ENCODE peak calls at places on chromosomes 11 and 22, in six cellular contexts. F, P, M, D, B and L are unnamed samples.
A peak's percentile ranks its signal among the peaks of the same experiment; 100 is the strongest.

GRCh38 chr11:89125298-89125697 is 52.4 kb upstream of the TYR start:
- DNase-seq in D (no peak), P (no peak), M (no peak), B (no peak), F (no peak), L (peak; percentile 25)

GRCh38 chr11:130071211-130071712 is 1.6 kb downstream of the APLP2 start:
- DNase-seq in P (no peak), M (no peak), B (no peak), F (no peak), D (peak; percentile 13), L (no peak)

GRCh38 chr11:13668957-13669521 is 571 bp downstream of the FAR1 start:
- DNase-seq in F (no peak), D (no peak), M (no peak), P (peak; percentile 76), B (no peak), L (no peak)

GRCh38 chr11:71138737-71139425 is 113.5 kb downstream of the SHANK2 start:
- DNase-seq in B (no peak), F (no peak), D (no peak), M (no peak), P (no peak), L (no peak)

GRCh38 chr11:109305009-109305408 is 117.0 kb upstream of the C11orf87 start:
- DNase-seq in D (no peak), B (no peak), P (no peak), M (no peak), F (no peak), L (no peak)

GRCh38 chr11:118318112-118319030 is 13.8 kb downstream of the CD3E start:
- DNase-seq in F (no peak), B (no peak), D (no peak), M (no peak), P (no peak), L (no peak)

GRCh38 chr22:50465531-50465930 is 9.3 kb downstream of the SBF1 start:
- DNase-seq in B (no peak), M (no peak), F (no peak), D (no peak), P (no peak), L (no peak)

GRCh38 chr11:115290479-115291390 is 213.5 kb downstream of the CADM1 start:
- DNase-seq in F (no peak), P (no peak), D (no peak), B (no peak), M (no peak), L (no peak)

GRCh38 chr11:63609971-63610580 is 4.2 kb downstream of the PLAAT3 start:
- DNase-seq in B (no peak), M (no peak), D (no peak), P (no peak), F (no peak), L (no peak)

GRCh38 chr11:44593194-44593593 is 27.7 kb downstream of the CD82 start:
- DNase-seq in D (no peak), M (no peak), F (no peak), P (no peak), B (no peak), L (no peak)

GRCh38 chr11:82718307-82718706 is 15.4 kb downstream of the FAM181B start:
- DNase-seq in D (peak; percentile 7), M (peak; percentile 19), P (peak; percentile 37), F (no peak), B (no peak), L (peak; percentile 34)
- TF ChIP-seq ATF3 in D (no peak), M (no peak), P (no peak), F (no peak), B (no peak), L (no peak)

GRCh38 chr11:79431535-79431934 is 9.3 kb downstream of the TENM4 start:
- DNase-seq in D (no peak), F (no peak), P (no peak), M (no peak), B (no peak), L (no peak)
- TF ChIP-seq ATF3 in D (no peak), F (no peak), P (no peak), M (no peak), B (no peak), L (no peak)

DNA sequence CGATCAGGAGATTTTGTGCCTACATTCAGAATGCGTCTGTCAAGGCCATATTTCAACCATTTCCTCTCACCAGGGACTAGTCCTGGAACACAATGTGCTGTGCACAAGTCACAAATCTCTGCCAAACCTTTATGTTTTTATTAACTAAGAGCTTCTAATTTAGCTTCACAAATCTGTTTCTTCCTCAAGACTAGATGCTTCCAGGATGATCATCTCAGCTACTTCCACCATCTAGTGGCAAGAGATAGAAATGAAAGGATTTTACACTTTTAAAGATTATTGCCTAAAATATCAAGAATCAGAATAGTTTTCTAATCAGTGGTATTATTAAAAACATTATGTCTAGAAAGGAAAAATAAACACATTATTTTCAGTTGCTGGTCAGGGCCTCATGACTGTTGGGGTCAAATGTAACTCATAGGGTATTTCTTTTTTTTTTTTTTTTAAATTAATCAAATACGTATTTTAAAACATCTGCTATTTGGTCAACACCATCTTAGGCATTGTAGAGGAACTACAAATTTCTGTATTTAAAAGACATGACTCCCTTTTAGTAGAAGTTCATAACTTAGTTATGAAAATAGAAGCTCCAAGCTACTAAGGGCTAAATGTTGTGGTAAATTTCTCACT is 1102.6 kb downstream of the DLG2 start:
- DNase-seq in D (no peak), P (no peak), F (no peak), B (no peak), M (no peak), L (no peak)
- TF ChIP-seq ATF3 in D (no peak), P (no peak), F (no peak), B (no peak), M (no peak), L (no peak)

GRCh38 chr11:18361154-18361553 is 33.2 kb upstream of the LDHA start:
- DNase-seq in F (no peak), P (no peak), D (no peak), B (no peak), M (no peak), L (no peak)
- TF ChIP-seq ATF3 in F (no peak), P (no peak), D (no peak), B (no peak), M (no peak), L (no peak)

GRCh38 chr11:122154227-122154626 is 38.2 kb upstream of the BLID start:
- DNase-seq in F (no peak), D (no peak), P (no peak), B (no peak), M (no peak), L (no peak)

GRCh38 chr11:122153746-122154145 is 37.7 kb upstream of the BLID start:
- DNase-seq in M (no peak), F (no peak), D (no peak), B (no peak), P (no peak), L (no peak)

GRCh38 chr11:122149232-122149631 is 33.2 kb upstream of the BLID start:
- DNase-seq in F (no peak), M (no peak), B (no peak), D (no peak), P (no peak), L (no peak)

GRCh38 chr11:122146475-122146874 is 30.5 kb upstream of the BLID start:
- DNase-seq in D (no peak), F (no peak), B (no peak), M (peak; percentile 81), P (no peak), L (no peak)

DNA sequence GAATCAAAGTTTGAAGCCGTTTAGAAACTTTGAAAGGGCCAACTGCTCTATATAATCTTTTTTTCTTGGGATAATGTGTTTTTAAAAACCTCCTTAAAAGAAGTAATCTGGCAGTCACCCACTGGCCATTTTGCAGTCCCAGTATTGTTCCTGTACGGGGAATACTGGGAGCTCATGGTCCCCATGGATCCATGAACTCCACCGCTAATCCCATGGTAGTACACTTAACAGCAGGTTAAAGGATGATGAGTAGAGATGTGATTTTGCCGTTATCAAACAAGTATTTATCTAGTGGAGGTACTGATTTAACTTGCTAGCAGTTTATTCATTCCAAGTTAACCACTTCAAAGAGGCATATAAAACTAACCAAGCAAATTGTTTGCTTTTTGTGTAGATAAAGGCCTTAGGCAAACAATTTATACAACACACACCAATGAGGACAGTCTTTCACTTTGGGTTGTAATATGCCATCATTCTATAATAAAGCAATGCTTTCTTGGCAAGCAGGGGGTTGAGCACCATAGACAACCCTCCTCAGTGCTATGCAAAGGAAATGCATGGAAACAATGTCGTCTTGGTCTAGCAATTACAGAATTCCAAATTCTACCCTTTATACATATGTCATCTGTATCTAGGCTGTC is 34.6 kb upstream of the BLID start:
- DNase-seq in P (no peak), D (peak; percentile 72), F (no peak), M (no peak), B (no peak), L (no peak)
- TF ChIP-seq ATF3 in P (no peak), D (no peak), F (no peak), M (no peak), B (no peak), L (no peak)

GRCh38 chr11:38300570-38300969 is 1702.5 kb upstream of the RAG2 start:
- DNase-seq in P (no peak), F (no peak), B (no peak), M (no peak), D (no peak), L (no peak)
- TF ChIP-seq ATF3 in P (no peak), F (no peak), B (no peak), M (no peak), D (no peak), L (no peak)

GRCh38 chr11:46357483-46357936 is 10.2 kb downstream of the DGKZ start:
- DNase-seq in F (no peak), B (no peak), D (no peak), M (no peak), P (no peak), L (no peak)
- TF ChIP-seq ATF3 in F (no peak), B (no peak), D (no peak), M (no peak), P (no peak), L (no peak)

GRCh38 chr22:21028277-21029251 is 3.8 kb downstream of the SLC7A4 start:
- DNase-seq in P (no peak), F (no peak), B (no peak), D (no peak), M (no peak), L (no peak)
- TF ChIP-seq ATF3 in P (no peak), F (no peak), B (no peak), D (no peak), M (no peak), L (no peak)

GRCh38 chr11:34585870-34586654 is 34.8 kb upstream of the EHF start:
- DNase-seq in D (peak; percentile 70), B (peak; percentile 20), P (peak; percentile 39), M (peak; percentile 56), F (no peak), L (no peak)
- TF ChIP-seq ATF3 in D (no peak), B (no peak), P (no peak), M (no peak), F (no peak), L (no peak)

DNA sequence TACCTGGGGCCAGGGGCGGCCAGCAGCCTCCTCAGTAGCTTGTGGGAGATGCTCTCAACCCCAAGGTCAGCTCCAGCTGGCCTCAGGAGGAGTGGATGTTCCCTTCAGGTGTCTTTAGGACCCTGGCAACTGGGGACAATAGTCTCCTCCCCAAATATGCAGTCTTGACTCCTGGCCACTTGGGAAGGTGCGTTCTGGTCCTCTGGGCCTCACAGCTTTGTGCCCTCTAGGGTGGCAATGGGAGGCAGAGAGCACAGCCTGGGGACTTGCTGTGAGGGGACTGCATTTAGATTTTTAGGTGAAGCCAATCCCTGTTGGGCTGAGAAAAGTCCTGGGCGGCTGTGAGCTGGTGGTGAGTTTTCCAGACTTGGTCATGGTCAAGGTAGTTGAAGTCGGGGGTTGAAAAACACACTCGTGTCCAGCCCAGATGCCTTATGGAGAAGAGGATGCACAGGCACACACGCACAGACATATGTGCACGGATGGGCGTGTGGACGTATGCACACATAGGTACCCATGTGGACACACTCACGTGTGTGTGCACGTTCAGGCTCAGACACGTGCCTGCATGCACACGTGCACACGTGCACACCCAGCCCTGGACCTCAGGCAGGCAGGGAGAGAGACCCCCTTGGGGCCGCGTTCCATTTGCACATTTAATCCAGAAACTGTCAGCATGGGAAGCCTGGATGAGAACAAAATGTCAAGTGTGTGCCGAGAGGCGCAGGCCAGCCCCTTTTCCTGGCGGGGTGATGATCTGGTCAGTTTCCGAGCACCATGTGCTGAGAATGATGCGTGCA is 95.9 kb downstream of the KCNQ1 start:
- DNase-seq in P (no peak), D (no peak), B (no peak), M (no peak), F (no peak), L (no peak)
- TF ChIP-seq ATF3 in P (no peak), D (no peak), B (no peak), M (no peak), F (no peak), L (no peak)